ENCODE peak calls at places on chromosomes 4 and X, in six cellular contexts. One of them, this sample, is unnamed.
A peak's percentile ranks its signal among the peaks of the same experiment; 100 is the strongest.

GRCh38 chrX:68685722-68686683 is 38.5 kb downstream of the STARD8 start:
- DNase-seq in GM12878: no peak
- DNase-seq in HepG2: no peak
- DNase-seq in K562: peak; percentile 61
- DNase-seq in SK-N-SH: peak; percentile 49
- DNase-seq in H1: no peak
- DNase-seq in this sample: peak; percentile 51

GRCh38 chr4:75630174-75630931 is at the start of gene CDKL2:
- DNase-seq in GM12878: peak; percentile 37
- DNase-seq in HepG2: no peak
- DNase-seq in K562: peak; percentile 7
- DNase-seq in SK-N-SH: peak; percentile 96
- DNase-seq in H1: peak; percentile 62
- DNase-seq in this sample: peak; percentile 17

GRCh38 chr4:16669036-16669435 is 229.4 kb downstream of the LDB2 start:
- DNase-seq in GM12878: no peak
- DNase-seq in HepG2: no peak
- DNase-seq in K562: no peak
- DNase-seq in SK-N-SH: no peak
- DNase-seq in H1: no peak
- DNase-seq in this sample: no peak

GRCh38 chr4:28686618-28687017 is 1826.0 kb downstream of the STIM2 start:
- DNase-seq in GM12878: no peak
- DNase-seq in HepG2: peak; percentile 8
- DNase-seq in K562: peak; percentile 4
- DNase-seq in SK-N-SH: peak; percentile 19
- DNase-seq in H1: peak; percentile 27
- DNase-seq in this sample: peak; percentile 1

GRCh38 chr4:55297346-55297745 is 48.7 kb upstream of the SRD5A3 start:
- DNase-seq in GM12878: no peak
- DNase-seq in HepG2: peak; percentile 20
- DNase-seq in K562: peak; percentile 17
- DNase-seq in SK-N-SH: no peak
- DNase-seq in H1: no peak
- DNase-seq in this sample: no peak

GRCh38 chr4:53004497-53005148 is 142.5 kb downstream of the RASL11B start:
- DNase-seq in GM12878: peak; percentile 57
- DNase-seq in HepG2: no peak
- DNase-seq in K562: no peak
- DNase-seq in SK-N-SH: no peak
- DNase-seq in H1: no peak
- DNase-seq in this sample: no peak

GRCh38 chr4:25172964-25173917 is 13.0 kb upstream of the SEPSECS start:
- DNase-seq in GM12878: no peak
- DNase-seq in HepG2: no peak
- DNase-seq in K562: peak; percentile 41
- DNase-seq in SK-N-SH: no peak
- DNase-seq in H1: no peak
- DNase-seq in this sample: peak; percentile 70

GRCh38 chrX:389021-389441 is 2.3 kb upstream of the PPP2R3B start:
- DNase-seq in GM12878: no peak
- DNase-seq in HepG2: peak; percentile 55
- DNase-seq in K562: no peak
- DNase-seq in SK-N-SH: no peak
- DNase-seq in H1: no peak
- DNase-seq in this sample: no peak

GRCh38 chrX:63424063-63424462 is 72.9 kb upstream of the SPIN4 start:
- DNase-seq in GM12878: no peak
- DNase-seq in HepG2: no peak
- DNase-seq in K562: no peak
- DNase-seq in SK-N-SH: no peak
- DNase-seq in H1: no peak
- DNase-seq in this sample: no peak
- TF ChIP-seq GABPA in GM12878: no peak
- TF ChIP-seq GABPA in HepG2: no peak
- TF ChIP-seq GABPA in K562: no peak
- TF ChIP-seq GABPA in SK-N-SH: no peak
- TF ChIP-seq GABPA in H1: no peak
- TF ChIP-seq GABPA in this sample: no peak

DNA sequence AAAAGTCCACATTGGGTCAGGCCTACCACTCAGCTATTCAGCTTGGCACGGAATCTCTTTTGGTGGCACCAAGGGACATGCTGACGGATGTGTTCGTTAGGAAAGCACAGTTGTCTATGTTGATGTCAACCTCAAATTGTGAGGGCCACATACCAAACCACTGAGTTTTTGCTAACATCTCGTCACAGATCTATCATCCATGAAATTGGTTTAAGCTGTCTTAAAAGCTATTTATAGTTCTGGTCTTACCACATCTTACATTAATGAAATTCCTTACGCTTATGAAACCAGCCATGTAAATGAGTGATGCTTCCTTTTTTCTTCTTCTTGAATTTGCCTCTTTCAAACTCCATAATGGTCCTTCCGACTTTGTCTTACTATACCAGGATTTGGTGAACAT is 101.5 kb downstream of the MGST2 start:
- DNase-seq in GM12878: no peak
- DNase-seq in HepG2: no peak
- DNase-seq in K562: no peak
- DNase-seq in SK-N-SH: no peak
- DNase-seq in H1: no peak
- DNase-seq in this sample: no peak
- H3K27ac ChIP-seq in GM12878: no peak overlapping the region
- H3K27ac ChIP-seq in HepG2: no peak overlapping the region
- H3K27ac ChIP-seq in K562: no peak overlapping the region
- H3K27ac ChIP-seq in SK-N-SH: no peak overlapping the region
- H3K27ac ChIP-seq in H1: no peak overlapping the region
- H3K27ac ChIP-seq in this sample: no peak overlapping the region

GRCh38 chr4:7719354-7720174 is 220.1 kb downstream of the AFAP1 start:
- DNase-seq in GM12878: no peak
- DNase-seq in HepG2: peak; percentile 29
- DNase-seq in K562: peak; percentile 77
- DNase-seq in SK-N-SH: peak; percentile 96
- DNase-seq in H1: peak; percentile 25
- DNase-seq in this sample: no peak
- TF ChIP-seq GABPA in GM12878: no peak
- TF ChIP-seq GABPA in HepG2: no peak
- TF ChIP-seq GABPA in K562: no peak
- TF ChIP-seq GABPA in SK-N-SH: no peak
- TF ChIP-seq GABPA in H1: peak; percentile 78
- TF ChIP-seq GABPA in this sample: no peak

GRCh38 chrX:1389993-1390285 is 2.0 kb downstream of the SLC25A6 start:
- DNase-seq in GM12878: no peak
- DNase-seq in HepG2: no peak
- DNase-seq in K562: no peak
- DNase-seq in SK-N-SH: no peak
- DNase-seq in H1: no peak
- DNase-seq in this sample: no peak
- H3K27ac ChIP-seq in GM12878: no peak overlapping the region
- H3K27ac ChIP-seq in HepG2: no peak overlapping the region
- H3K27ac ChIP-seq in K562: no peak overlapping the region
- H3K27ac ChIP-seq in SK-N-SH: no peak overlapping the region
- H3K27ac ChIP-seq in H1: no peak overlapping the region
- H3K27ac ChIP-seq in this sample: no peak overlapping the region

DNA sequence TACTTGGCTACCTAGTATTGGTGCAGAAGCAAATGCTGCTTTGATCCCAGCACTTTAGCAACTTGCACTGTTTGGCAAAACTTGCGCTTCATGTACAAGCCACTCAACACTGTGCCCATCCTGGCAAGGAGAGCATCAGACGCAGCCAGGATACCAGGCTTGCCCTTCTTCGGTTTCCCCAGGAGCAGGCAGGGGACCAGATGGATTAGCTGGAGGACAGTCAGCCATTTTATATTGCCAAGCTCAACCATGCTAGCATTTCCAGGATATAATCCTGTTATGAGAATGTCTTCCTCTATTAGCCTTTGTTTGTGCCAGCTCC is 69.2 kb downstream of the HMGB2 start:
- DNase-seq in GM12878: no peak
- DNase-seq in HepG2: no peak
- DNase-seq in K562: no peak
- DNase-seq in SK-N-SH: no peak
- DNase-seq in H1: no peak
- DNase-seq in this sample: no peak
- TF ChIP-seq GABPA in GM12878: no peak
- TF ChIP-seq GABPA in HepG2: no peak
- TF ChIP-seq GABPA in K562: no peak
- TF ChIP-seq GABPA in SK-N-SH: no peak
- TF ChIP-seq GABPA in H1: no peak
- TF ChIP-seq GABPA in this sample: no peak

DNA sequence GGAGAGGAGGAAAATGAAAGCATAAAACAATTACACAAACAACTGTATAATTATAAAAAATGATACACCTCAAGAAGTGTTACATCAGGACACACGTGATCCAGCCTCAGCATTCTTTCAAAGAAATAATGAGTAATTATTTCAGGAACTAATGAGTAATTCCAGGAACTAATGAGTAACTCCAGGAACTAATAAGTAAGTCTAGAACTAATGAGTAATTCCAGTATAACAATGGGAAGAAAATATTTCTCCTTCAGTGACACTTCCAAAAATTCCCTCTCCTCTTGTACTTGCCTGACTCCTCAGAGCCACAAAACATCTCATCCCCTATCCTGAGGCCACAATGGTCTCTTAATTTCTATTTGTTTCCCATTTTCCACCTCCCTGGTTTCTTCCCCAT is 63.5 kb upstream of the COL25A1 start:
- DNase-seq in GM12878: no peak
- DNase-seq in HepG2: no peak
- DNase-seq in K562: no peak
- DNase-seq in SK-N-SH: no peak
- DNase-seq in H1: no peak
- DNase-seq in this sample: no peak
- H3K27ac ChIP-seq in GM12878: no peak overlapping the region
- H3K27ac ChIP-seq in HepG2: no peak overlapping the region
- H3K27ac ChIP-seq in K562: no peak overlapping the region
- H3K27ac ChIP-seq in SK-N-SH: no peak overlapping the region
- H3K27ac ChIP-seq in H1: no peak overlapping the region
- H3K27ac ChIP-seq in this sample: no peak overlapping the region

GRCh38 chrX:35622601-35623000 is 175.5 kb upstream of the MAGEB16 start:
- DNase-seq in GM12878: no peak
- DNase-seq in HepG2: no peak
- DNase-seq in K562: no peak
- DNase-seq in SK-N-SH: no peak
- DNase-seq in H1: no peak
- DNase-seq in this sample: no peak

GRCh38 chrX:35622021-35622420 is 176.1 kb upstream of the MAGEB16 start:
- DNase-seq in GM12878: no peak
- DNase-seq in HepG2: no peak
- DNase-seq in K562: no peak
- DNase-seq in SK-N-SH: no peak
- DNase-seq in H1: no peak
- DNase-seq in this sample: no peak

DNA sequence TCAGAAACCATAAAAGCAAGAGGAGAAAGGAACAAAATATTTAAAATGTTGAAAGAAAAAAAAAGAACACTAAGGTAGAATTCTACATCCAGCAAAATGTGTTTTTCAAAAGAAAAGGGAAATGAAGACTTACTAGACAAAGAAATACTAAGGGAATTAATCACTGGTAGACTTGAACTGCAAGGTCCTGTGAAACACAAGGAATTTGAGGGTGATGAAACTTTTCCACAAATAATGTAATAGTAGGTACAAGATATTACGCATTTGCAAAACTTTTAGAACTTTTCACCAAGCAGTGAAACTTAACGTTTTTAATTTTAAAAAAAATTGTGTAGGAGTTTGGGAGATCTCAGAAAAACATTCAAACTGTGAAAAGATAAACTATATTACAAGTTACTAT is 180.3 kb upstream of the MAGEB16 start:
- DNase-seq in GM12878: no peak
- DNase-seq in HepG2: no peak
- DNase-seq in K562: no peak
- DNase-seq in SK-N-SH: no peak
- DNase-seq in H1: no peak
- DNase-seq in this sample: no peak
- TF ChIP-seq GABPA in GM12878: no peak
- TF ChIP-seq GABPA in HepG2: no peak
- TF ChIP-seq GABPA in K562: no peak
- TF ChIP-seq GABPA in SK-N-SH: no peak
- TF ChIP-seq GABPA in H1: no peak
- TF ChIP-seq GABPA in this sample: no peak

GRCh38 chr4:169174247-169174646 is 96.5 kb downstream of the SH3RF1 start:
- DNase-seq in GM12878: no peak
- DNase-seq in HepG2: no peak
- DNase-seq in K562: no peak
- DNase-seq in SK-N-SH: no peak
- DNase-seq in H1: no peak
- DNase-seq in this sample: no peak
- H3K27ac ChIP-seq in GM12878: no peak overlapping the region
- H3K27ac ChIP-seq in HepG2: no peak overlapping the region
- H3K27ac ChIP-seq in K562: no peak overlapping the region
- H3K27ac ChIP-seq in SK-N-SH: no peak overlapping the region
- H3K27ac ChIP-seq in H1: no peak overlapping the region
- H3K27ac ChIP-seq in this sample: no peak overlapping the region